ENCODE peak calls at places on chromosomes 16 and 17, in four cellular contexts. One of them, this sample, is unnamed.

GRCh38 chr16:19463468-19464315 is 46.0 kb downstream of the TMC5 start:
- DNase-seq in stomach: peak
- DNase-seq in aorta: no peak
- DNase-seq in GM12865: no peak
- DNase-seq in this sample: no peak

GRCh38 chr17:83177611-83178532 is 98.5 kb downstream of the METRNL start:
- DNase-seq in stomach: no peak
- DNase-seq in aorta: peak
- DNase-seq in GM12865: no peak
- DNase-seq in this sample: no peak

GRCh38 chr16:19589771-19590302 is 34.3 kb downstream of the VPS35L start:
- DNase-seq in aorta: no peak
- DNase-seq in GM12865: no peak
- DNase-seq in stomach: no peak
- DNase-seq in this sample: no peak

GRCh38 chr17:80081596-80081995 is 19.8 kb upstream of the GAA start:
- DNase-seq in stomach: no peak
- DNase-seq in GM12865: no peak
- DNase-seq in aorta: no peak
- DNase-seq in this sample: no peak

GRCh38 chr17:35666967-35667552 is 64.4 kb upstream of the RASL10B start:
- DNase-seq in aorta: no peak
- DNase-seq in GM12865: no peak
- DNase-seq in stomach: no peak
- DNase-seq in this sample: no peak

GRCh38 chr17:4678448-4679026 is 25.4 kb downstream of the PELP1 start:
- DNase-seq in aorta: no peak
- DNase-seq in GM12865: no peak
- DNase-seq in stomach: no peak
- DNase-seq in this sample: no peak

GRCh38 chr16:12111223-12111622 is 134.7 kb downstream of the SNX29 start:
- DNase-seq in GM12865: no peak
- DNase-seq in stomach: no peak
- DNase-seq in aorta: peak
- DNase-seq in this sample: no peak

GRCh38 chr17:73203135-73203787 is 10.4 kb downstream of the COG1 start:
- DNase-seq in GM12865: no peak
- DNase-seq in stomach: peak
- DNase-seq in aorta: no peak
- DNase-seq in this sample: peak

GRCh38 chr16:11759163-11759834 is 16.6 kb upstream of the TXNDC11 start:
- DNase-seq in aorta: no peak
- DNase-seq in GM12865: no peak
- DNase-seq in stomach: peak
- DNase-seq in this sample: no peak

GRCh38 chr16:67428146-67428731 is 2.7 kb upstream of the HSD11B2 start:
- DNase-seq in GM12865: peak
- DNase-seq in stomach: peak
- DNase-seq in aorta: peak
- DNase-seq in this sample: peak

GRCh38 chr17:77783991-77784820 is 174.3 kb upstream of the TNRC6C start:
- DNase-seq in aorta: no peak
- DNase-seq in GM12865: peak
- DNase-seq in stomach: no peak
- DNase-seq in this sample: peak

GRCh38 chr16:80804061-80804450 is 342 bp downstream of the CDYL2 start:
- DNase-seq in aorta: peak
- DNase-seq in stomach: no peak
- DNase-seq in GM12865: peak
- DNase-seq in this sample: peak

GRCh38 chr17:10613775-10614513 is 43.2 kb downstream of the MYH3 start:
- DNase-seq in stomach: no peak
- DNase-seq in GM12865: no peak
- DNase-seq in aorta: no peak
- DNase-seq in this sample: no peak

GRCh38 chr17:35557353-35557752 is 3.3 kb downstream of the SLFN14 start:
- DNase-seq in stomach: no peak
- DNase-seq in GM12865: no peak
- DNase-seq in aorta: no peak
- DNase-seq in this sample: no peak

GRCh38 chr16:19223235-19223847 is 55.3 kb downstream of the SYT17 start:
- DNase-seq in aorta: no peak
- DNase-seq in stomach: peak
- DNase-seq in GM12865: peak
- DNase-seq in this sample: peak

GRCh38 chr16:30112197-30113030 is 923 bp downstream of the GDPD3 start:
- DNase-seq in GM12865: peak
- DNase-seq in stomach: peak
- DNase-seq in aorta: peak
- DNase-seq in this sample: peak

GRCh38 chr17:41863074-41863843 is 2.0 kb downstream of the KLHL11 start:
- DNase-seq in aorta: no peak
- DNase-seq in stomach: no peak
- DNase-seq in GM12865: peak
- DNase-seq in this sample: peak

GRCh38 chr17:6101706-6102105 is 31.5 kb downstream of the WSCD1 start:
- DNase-seq in aorta: no peak
- DNase-seq in GM12865: no peak
- DNase-seq in stomach: no peak
- DNase-seq in this sample: no peak

GRCh38 chr16:83356266-83356665 is 451.5 kb upstream of the HSBP1 start:
- DNase-seq in GM12865: peak
- DNase-seq in aorta: no peak
- DNase-seq in stomach: no peak
- DNase-seq in this sample: peak

GRCh38 chr17:42920922-42921321 is 20.3 kb downstream of the G6PC1 start:
- DNase-seq in stomach: peak
- DNase-seq in GM12865: peak
- DNase-seq in aorta: no peak
- DNase-seq in this sample: peak

GRCh38 chr17:19904412-19904811 is 36.7 kb upstream of the ULK2 start:
- DNase-seq in aorta: no peak
- DNase-seq in GM12865: no peak
- DNase-seq in stomach: no peak
- DNase-seq in this sample: no peak

GRCh38 chr17:31490019-31490383 is 98.5 kb downstream of the RAB11FIP4 start:
- DNase-seq in aorta: no peak
- DNase-seq in stomach: no peak
- DNase-seq in GM12865: no peak
- DNase-seq in this sample: no peak

GRCh38 chr17:70006159-70006558 is 68.9 kb upstream of the KCNJ16 start:
- DNase-seq in stomach: no peak
- DNase-seq in aorta: no peak
- DNase-seq in GM12865: no peak
- DNase-seq in this sample: no peak

GRCh38 chr16:10511829-10512228 is 68.6 kb downstream of the EMP2 start:
- DNase-seq in aorta: no peak
- DNase-seq in stomach: no peak
- DNase-seq in GM12865: peak
- DNase-seq in this sample: no peak

GRCh38 chr16:69410285-69410990 is 14.0 kb upstream of the CYB5B start:
- DNase-seq in GM12865: no peak
- DNase-seq in aorta: no peak
- DNase-seq in stomach: no peak
- DNase-seq in this sample: no peak

GRCh38 chr17:59110973-59111372 is 4.3 kb upstream of the TRIM37 start:
- DNase-seq in aorta: no peak
- DNase-seq in stomach: no peak
- DNase-seq in GM12865: no peak
- DNase-seq in this sample: no peak

GRCh38 chr16:22635801-22636200 is 125.1 kb downstream of the NPIPB5 start:
- DNase-seq in GM12865: no peak
- DNase-seq in stomach: no peak
- DNase-seq in aorta: no peak
- DNase-seq in this sample: no peak
- H3K4me3 ChIP-seq in GM12865: no peak
- H3K4me3 ChIP-seq in stomach: no peak
- H3K4me3 ChIP-seq in aorta: no peak
- H3K4me3 ChIP-seq in this sample: no peak

DNA sequence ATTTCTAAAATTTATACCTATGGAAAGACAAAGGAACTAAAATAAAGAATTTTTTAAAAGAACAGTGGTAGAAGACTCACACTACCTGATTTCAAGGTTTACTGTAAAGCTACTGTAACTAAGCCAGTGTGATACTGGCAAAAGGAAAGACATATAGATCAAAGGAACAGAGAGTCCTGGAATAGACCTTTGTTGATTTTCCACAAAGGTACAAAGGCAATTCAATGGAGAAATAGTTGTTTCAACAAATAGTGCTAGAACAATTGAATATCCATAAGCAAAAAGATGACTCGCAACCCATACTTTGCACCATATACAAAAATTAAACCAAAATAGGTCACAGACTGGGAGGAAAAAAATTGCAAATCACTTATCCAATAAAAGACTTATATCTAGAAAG is 36.7 kb downstream of the MYH10 start:
- DNase-seq in GM12865: no peak
- DNase-seq in stomach: no peak
- DNase-seq in aorta: no peak
- DNase-seq in this sample: no peak
- H3K4me3 ChIP-seq in GM12865: no peak
- H3K4me3 ChIP-seq in stomach: no peak
- H3K4me3 ChIP-seq in aorta: no peak
- H3K4me3 ChIP-seq in this sample: no peak

GRCh38 chr16:972316-973002 is 1.7 kb upstream of the LMF1 start:
- DNase-seq in aorta: no peak
- DNase-seq in GM12865: no peak
- DNase-seq in stomach: peak
- DNase-seq in this sample: no peak

GRCh38 chr16:970766-971581 is at the start of gene LMF1:
- DNase-seq in GM12865: peak
- DNase-seq in stomach: peak
- DNase-seq in aorta: peak
- DNase-seq in this sample: peak

GRCh38 chr16:971981-972315 is 1.2 kb upstream of the LMF1 start:
- DNase-seq in aorta: no peak
- DNase-seq in stomach: no peak
- DNase-seq in GM12865: no peak
- DNase-seq in this sample: no peak

GRCh38 chr16:970379-970765 is 412 bp downstream of the LMF1 start:
- DNase-seq in aorta: no peak
- DNase-seq in GM12865: no peak
- DNase-seq in stomach: no peak
- DNase-seq in this sample: no peak

GRCh38 chr16:971582-971905 is 760 bp upstream of the LMF1 start:
- DNase-seq in GM12865: no peak
- DNase-seq in aorta: no peak
- DNase-seq in stomach: no peak
- DNase-seq in this sample: no peak
- H3K4me3 ChIP-seq in GM12865: no peak
- H3K4me3 ChIP-seq in aorta: no peak
- H3K4me3 ChIP-seq in stomach: no peak
- H3K4me3 ChIP-seq in this sample: peak

GRCh38 chr17:75088902-75089417 is 1.2 kb downstream of the SLC16A5 start:
- DNase-seq in stomach: peak
- DNase-seq in aorta: no peak
- DNase-seq in GM12865: no peak
- DNase-seq in this sample: no peak

GRCh38 chr17:75086496-75087181 is 1.1 kb upstream of the SLC16A5 start:
- DNase-seq in GM12865: no peak
- DNase-seq in aorta: no peak
- DNase-seq in stomach: peak
- DNase-seq in this sample: no peak

GRCh38 chr17:75088465-75088895 is 726 bp downstream of the SLC16A5 start:
- DNase-seq in aorta: no peak
- DNase-seq in GM12865: no peak
- DNase-seq in stomach: no peak
- DNase-seq in this sample: no peak

GRCh38 chr17:75087558-75088453 is at the start of gene SLC16A5:
- DNase-seq in GM12865: peak
- DNase-seq in aorta: peak
- DNase-seq in stomach: peak
- DNase-seq in this sample: no peak

DNA sequence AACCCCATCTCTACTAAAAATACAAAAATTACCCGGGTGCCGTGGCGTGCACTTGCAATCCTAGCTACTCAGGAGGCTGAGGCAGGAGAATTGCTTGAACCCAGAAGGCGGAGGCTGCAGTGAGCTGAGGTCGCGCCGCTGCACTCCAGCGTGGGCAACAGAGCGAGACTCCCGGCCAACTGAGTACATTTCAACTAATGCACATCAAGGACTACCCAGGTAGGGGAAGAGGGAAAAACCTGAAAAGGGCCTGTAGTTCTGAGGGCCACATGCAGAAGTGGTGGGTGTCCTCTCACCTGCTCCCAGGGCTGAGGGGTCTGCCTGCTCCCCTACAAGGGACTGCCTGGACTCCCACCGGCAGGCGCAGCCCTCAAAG is 584 bp upstream of the SLC16A5 start:
- DNase-seq in aorta: no peak
- DNase-seq in GM12865: no peak
- DNase-seq in stomach: no peak
- DNase-seq in this sample: no peak
- H3K4me3 ChIP-seq in aorta: no peak
- H3K4me3 ChIP-seq in GM12865: peak
- H3K4me3 ChIP-seq in stomach: peak
- H3K4me3 ChIP-seq in this sample: no peak

GRCh38 chr17:50373705-50374104 is 676 bp downstream of the EME1 start:
- DNase-seq in aorta: no peak
- DNase-seq in stomach: no peak
- DNase-seq in GM12865: no peak
- DNase-seq in this sample: no peak

GRCh38 chr17:50372222-50372621 is 762 bp downstream of the MRPL27 start:
- DNase-seq in GM12865: no peak
- DNase-seq in aorta: peak
- DNase-seq in stomach: no peak
- DNase-seq in this sample: no peak

GRCh38 chr17:50372708-50373556 is at the start of the genes EME1 and MRPL27:
- DNase-seq in stomach: peak
- DNase-seq in aorta: peak
- DNase-seq in GM12865: peak
- DNase-seq in this sample: peak

GRCh38 chr17:50370052-50370451 is 2.9 kb downstream of the MRPL27 start:
- DNase-seq in GM12865: no peak
- DNase-seq in stomach: no peak
- DNase-seq in aorta: peak
- DNase-seq in this sample: no peak

GRCh38 chr17:50371526-50371925 is 1.5 kb downstream of the MRPL27 start:
- DNase-seq in GM12865: no peak
- DNase-seq in stomach: no peak
- DNase-seq in aorta: peak
- DNase-seq in this sample: no peak
- H3K4me3 ChIP-seq in GM12865: peak
- H3K4me3 ChIP-seq in stomach: no peak
- H3K4me3 ChIP-seq in aorta: no peak
- H3K4me3 ChIP-seq in this sample: peak